ENCODE peak calls at places on chromosome 13, in five cellular contexts. Y is omental fat pad, L is endodermal cell, Q is GM12878, N is lung. O is an unnamed sample.

GRCh38 chr13:45799451-45799850 is 52.1 kb downstream of the SIAH3 start:
- DNase-seq in Y (no peak), N (no peak), L (peak), Q (no peak), O (no peak)

GRCh38 chr13:38385152-38385891 is 35.7 kb downstream of the UFM1 start:
- DNase-seq in Q (no peak), Y (no peak), L (no peak), N (no peak), O (no peak)

GRCh38 chr13:67238277-67238859 is 8.2 kb upstream of the PCDH9 start:
- DNase-seq in Q (no peak), L (no peak), Y (no peak), N (no peak), O (peak)

GRCh38 chr13:45167611-45168554 is 33.0 kb downstream of the KCTD4 start:
- DNase-seq in N (peak), Q (no peak), L (no peak), Y (no peak), O (no peak)

GRCh38 chr13:113906566-113906965 is 42.7 kb upstream of the GAS6 start:
- DNase-seq in Q (no peak), Y (peak), N (peak), L (peak), O (no peak)

GRCh38 chr13:22812793-22813192 is 368.0 kb upstream of the SGCG start:
- DNase-seq in Q (no peak), N (peak), Y (no peak), L (no peak), O (no peak)

GRCh38 chr13:94708031-94708571 is 4.2 kb downstream of the SOX21 start:
- DNase-seq in Y (no peak), L (peak), Q (no peak), N (no peak), O (no peak)

GRCh38 chr13:20882206-20882605 is 20.3 kb downstream of the XPO4 start:
- DNase-seq in L (peak), Y (no peak), N (no peak), Q (no peak), O (no peak)

GRCh38 chr13:24629320-24629719 is 50.9 kb upstream of the ATP12A start:
- DNase-seq in L (peak), N (no peak), Y (no peak), Q (no peak), O (no peak)

GRCh38 chr13:46202956-46203355 is 8.8 kb upstream of the LRRC63 start:
- DNase-seq in Q (no peak), Y (no peak), L (no peak), N (no peak), O (no peak)

GRCh38 chr13:105346141-105346766 is 1189.2 kb downstream of the EFNB2 start:
- DNase-seq in L (no peak), Y (no peak), Q (no peak), N (no peak), O (peak)

GRCh38 chr13:95714142-95714832 is 37.3 kb downstream of the DNAJC3 start:
- DNase-seq in Y (no peak), N (no peak), Q (no peak), L (no peak), O (peak)

GRCh38 chr13:112940236-112940635 is 28.8 kb upstream of the MCF2L start:
- DNase-seq in Y (no peak), N (no peak), L (no peak), Q (no peak), O (no peak)

GRCh38 chr13:72960541-72960940 is 98.3 kb upstream of the KLF5 start:
- DNase-seq in L (no peak), Y (no peak), N (no peak), Q (no peak), O (no peak)

GRCh38 chr13:25752957-25753540 is 298.8 kb downstream of the SHISA2 start:
- DNase-seq in Y (peak), N (peak), L (no peak), Q (no peak), O (no peak)

GRCh38 chr13:73242515-73243015 is 183.8 kb downstream of the KLF5 start:
- DNase-seq in Y (no peak), N (no peak), L (no peak), Q (no peak), O (no peak)

GRCh38 chr13:40352385-40352778 is 314.1 kb downstream of the FOXO1 start:
- DNase-seq in L (no peak), Y (no peak), Q (no peak), N (no peak), O (no peak)

DNA sequence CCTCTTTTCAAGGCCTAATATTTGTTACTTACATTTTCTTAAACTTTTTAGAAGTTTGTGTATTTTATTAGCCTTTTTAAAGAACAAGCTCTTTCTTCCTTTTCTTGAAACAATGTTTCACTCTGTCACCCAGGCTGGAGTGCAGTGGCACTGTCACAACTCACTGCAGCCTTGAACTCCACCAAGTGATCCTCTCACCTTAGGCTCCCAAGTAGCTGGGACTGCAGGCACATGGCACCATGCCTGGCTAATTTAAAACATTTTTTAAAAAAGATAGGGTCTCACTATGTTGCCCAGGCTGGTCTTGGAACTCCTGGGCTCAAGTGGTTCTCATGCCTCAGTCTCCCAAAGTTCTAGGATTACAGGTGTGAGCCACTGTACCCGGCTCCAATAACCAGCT is 192.2 kb upstream of the SPRY2 start:
- DNase-seq in L (no peak), N (no peak), Q (no peak), Y (no peak), O (no peak)
- TF ChIP-seq CTCF in L (no peak), N (no peak), Q (no peak), Y (no peak), O (no peak)

GRCh38 chr13:109605846-109606245 is 180.5 kb downstream of the IRS2 start:
- DNase-seq in Q (no peak), L (no peak), Y (no peak), N (no peak), O (no peak)

GRCh38 chr13:109602356-109602755 is 184.0 kb downstream of the IRS2 start:
- DNase-seq in Q (no peak), N (no peak), Y (no peak), L (no peak), O (no peak)

GRCh38 chr13:109595466-109595865 is 190.9 kb downstream of the IRS2 start:
- DNase-seq in Q (no peak), Y (no peak), L (no peak), N (no peak), O (no peak)

GRCh38 chr13:109604894-109605293 is 181.5 kb downstream of the IRS2 start:
- DNase-seq in Y (no peak), N (no peak), Q (no peak), L (no peak), O (no peak)

GRCh38 chr13:109600078-109600477 is 186.3 kb downstream of the IRS2 start:
- DNase-seq in L (no peak), Y (no peak), Q (no peak), N (no peak), O (no peak)
- TF ChIP-seq CTCF in L (no peak), Y (no peak), Q (no peak), N (no peak), O (no peak)

DNA sequence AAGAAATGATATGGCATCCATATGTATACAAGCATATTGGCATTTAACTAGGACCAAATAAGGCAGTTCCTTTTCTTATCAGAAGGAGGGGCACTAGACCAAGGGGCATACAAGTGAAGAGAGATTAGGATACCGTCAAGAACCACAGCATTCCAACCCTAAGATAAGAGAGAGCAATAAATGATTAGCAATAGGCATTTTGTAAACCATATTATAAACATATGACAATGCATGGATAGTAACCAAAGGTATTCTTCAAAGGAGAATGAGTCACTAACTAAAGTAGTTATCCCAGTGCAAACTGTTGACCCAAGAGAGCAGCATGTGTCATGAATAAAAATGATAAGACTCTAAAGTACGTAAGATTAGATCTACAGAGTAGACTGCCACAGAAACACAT is 500.9 kb upstream of the HTR2A start:
- DNase-seq in N (no peak), L (no peak), Y (no peak), Q (no peak), O (peak)
- TF ChIP-seq CTCF in N (no peak), L (peak), Y (no peak), Q (no peak), O (peak)

GRCh38 chr13:54162069-54162468 is 1133.5 kb downstream of the OLFM4 start:
- DNase-seq in N (no peak), Y (no peak), L (peak), Q (no peak), O (no peak)
- TF ChIP-seq CTCF in N (no peak), Y (no peak), L (peak), Q (no peak), O (no peak)

GRCh38 chr13:110128546-110128945 is 178.4 kb downstream of the COL4A1 start:
- DNase-seq in L (no peak), N (no peak), Q (no peak), Y (no peak), O (no peak)

GRCh38 chr13:110130431-110130830 is 176.5 kb downstream of the COL4A1 start:
- DNase-seq in Q (no peak), N (no peak), Y (no peak), L (no peak), O (no peak)

GRCh38 chr13:110129076-110129475 is 177.9 kb downstream of the COL4A1 start:
- DNase-seq in Y (no peak), Q (no peak), N (no peak), L (no peak), O (no peak)

GRCh38 chr13:110127986-110128511 is 178.9 kb downstream of the COL4A1 start:
- DNase-seq in Y (no peak), Q (no peak), L (no peak), N (peak), O (peak)

GRCh38 chr13:110129539-110130186 is 177.3 kb downstream of the COL4A1 start:
- DNase-seq in L (no peak), Q (no peak), N (peak), Y (no peak), O (no peak)
- TF ChIP-seq CTCF in L (no peak), Q (no peak), N (no peak), Y (no peak), O (no peak)

GRCh38 chr13:42832341-42833153 is 51.2 kb downstream of the FAM216B start:
- DNase-seq in Y (no peak), L (no peak), N (no peak), Q (no peak), O (peak)

GRCh38 chr13:42835012-42835411 is 53.6 kb downstream of the FAM216B start:
- DNase-seq in N (no peak), Q (no peak), Y (no peak), L (no peak), O (no peak)

DNA sequence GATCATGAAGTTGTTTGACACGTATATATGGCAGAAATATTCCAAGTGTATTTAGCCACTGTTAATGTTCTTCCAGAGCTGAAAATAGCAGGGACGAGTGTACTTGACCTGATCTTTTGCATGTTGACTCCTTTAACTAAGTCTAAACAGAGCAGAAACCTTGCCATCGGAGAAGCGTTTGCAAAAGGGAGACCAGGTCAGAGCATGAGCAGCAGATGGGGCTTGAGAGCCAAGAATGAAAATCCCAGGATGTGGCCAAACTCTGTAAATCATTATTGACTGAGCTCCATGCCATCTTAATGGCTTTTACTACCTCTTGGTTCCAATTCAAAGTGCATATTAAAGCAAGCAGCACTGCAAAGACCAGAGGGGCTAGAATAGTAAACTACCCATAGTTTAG is 55.5 kb downstream of the FAM216B start:
- DNase-seq in Q (no peak), L (peak), N (no peak), Y (no peak), O (peak)
- TF ChIP-seq CTCF in Q (peak), L (peak), N (no peak), Y (no peak), O (peak)

DNA sequence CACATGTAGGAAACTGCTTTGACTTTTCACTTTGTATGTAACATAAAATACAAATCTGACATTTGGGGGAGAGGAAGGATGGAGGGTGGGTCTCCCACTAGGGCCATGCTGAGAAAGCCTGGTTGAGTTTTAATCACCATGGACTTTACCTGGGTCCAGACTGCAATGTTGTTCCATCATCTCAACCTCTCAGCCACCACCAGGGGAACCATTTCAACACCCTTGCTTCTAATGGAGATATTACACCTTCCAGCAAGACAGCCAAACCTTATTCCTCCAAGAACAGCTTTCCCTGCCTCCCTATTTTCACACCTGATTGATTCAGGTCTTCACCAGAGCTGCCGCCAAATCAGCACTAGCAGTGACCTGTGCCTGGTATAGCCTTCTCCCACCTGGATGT is 56.0 kb downstream of the ZAR1L start:
- DNase-seq in N (no peak), L (peak), Q (no peak), Y (no peak), O (no peak)
- TF ChIP-seq CTCF in N (no peak), L (peak), Q (peak), Y (no peak), O (peak)

DNA sequence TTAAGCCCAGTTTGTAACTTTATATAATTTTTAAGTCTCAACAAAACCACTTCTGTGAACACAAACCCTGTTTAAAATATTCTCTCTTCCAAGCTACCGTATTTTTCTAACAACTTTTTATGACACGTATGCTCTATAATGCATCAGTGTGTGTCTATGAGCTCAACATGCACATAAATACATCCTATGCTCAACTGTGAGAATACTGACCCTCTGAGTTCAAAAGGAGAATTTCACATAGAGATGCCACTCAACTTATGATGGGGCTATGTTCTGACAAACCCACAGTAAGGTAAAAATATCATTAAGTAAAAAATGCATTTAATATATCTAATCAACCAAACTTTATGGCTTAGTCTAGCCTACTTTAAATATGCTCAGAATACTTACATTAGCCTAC is 1139.7 kb upstream of the SPRY2 start:
- DNase-seq in Q (no peak), L (no peak), Y (no peak), N (no peak), O (no peak)
- TF ChIP-seq CTCF in Q (no peak), L (peak), Y (no peak), N (no peak), O (no peak)

GRCh38 chr13:102724923-102725322 is 30.1 kb upstream of the METTL21C start:
- DNase-seq in N (no peak), L (no peak), Y (no peak), Q (no peak), O (peak)
- TF ChIP-seq CTCF in N (peak), L (no peak), Y (no peak), Q (peak), O (peak)

GRCh38 chr13:100581030-100581429 is 7.6 kb downstream of the GGACT start:
- DNase-seq in L (no peak), Y (no peak), N (no peak), Q (no peak), O (no peak)
- TF ChIP-seq CTCF in L (no peak), Y (no peak), N (no peak), Q (no peak), O (no peak)

O was measured in HFFc6.